ENCODE peak calls at places on chromosomes 13 and 19, in nine cellular contexts. One of them, this sample, is unnamed.

GRCh38 chr13:94548382-94549240 is 47.3 kb downstream of the TGDS start:
- DNase-seq in A549: peak
- DNase-seq in uterus: peak
- DNase-seq in right lobe of liver: peak
- DNase-seq in ovary: peak
- DNase-seq in IMR-90: peak
- DNase-seq in upper lobe of left lung: no peak
- DNase-seq in sigmoid colon: peak
- DNase-seq in heart left ventricle: peak
- DNase-seq in this sample: peak

GRCh38 chr13:35987572-35988513 is 143.3 kb downstream of the DCLK1 start:
- DNase-seq in sigmoid colon: no peak
- DNase-seq in A549: no peak
- DNase-seq in heart left ventricle: no peak
- DNase-seq in uterus: no peak
- DNase-seq in IMR-90: no peak
- DNase-seq in upper lobe of left lung: peak
- DNase-seq in right lobe of liver: no peak
- DNase-seq in ovary: no peak
- DNase-seq in this sample: no peak

GRCh38 chr19:28889941-28890645 is 322.9 kb downstream of the UQCRFS1 start:
- DNase-seq in sigmoid colon: no peak
- DNase-seq in heart left ventricle: no peak
- DNase-seq in upper lobe of left lung: no peak
- DNase-seq in A549: no peak
- DNase-seq in right lobe of liver: no peak
- DNase-seq in ovary: no peak
- DNase-seq in IMR-90: no peak
- DNase-seq in uterus: no peak
- DNase-seq in this sample: no peak

GRCh38 chr19:10464456-10464855 is 38.7 kb downstream of the KEAP1 start:
- DNase-seq in upper lobe of left lung: no peak
- DNase-seq in right lobe of liver: no peak
- DNase-seq in uterus: no peak
- DNase-seq in sigmoid colon: no peak
- DNase-seq in heart left ventricle: no peak
- DNase-seq in IMR-90: no peak
- DNase-seq in ovary: no peak
- DNase-seq in A549: no peak
- DNase-seq in this sample: no peak

GRCh38 chr13:79988573-79988972 is 352.4 kb downstream of the SPRY2 start:
- DNase-seq in IMR-90: peak
- DNase-seq in sigmoid colon: no peak
- DNase-seq in right lobe of liver: no peak
- DNase-seq in A549: no peak
- DNase-seq in ovary: no peak
- DNase-seq in upper lobe of left lung: no peak
- DNase-seq in heart left ventricle: no peak
- DNase-seq in uterus: no peak
- DNase-seq in this sample: no peak

GRCh38 chr19:17806945-17807344 is 12.0 kb downstream of the B3GNT3 start:
- DNase-seq in uterus: no peak
- DNase-seq in upper lobe of left lung: no peak
- DNase-seq in heart left ventricle: no peak
- DNase-seq in sigmoid colon: no peak
- DNase-seq in ovary: no peak
- DNase-seq in right lobe of liver: no peak
- DNase-seq in IMR-90: no peak
- DNase-seq in A549: no peak
- DNase-seq in this sample: no peak

GRCh38 chr13:111860161-111860560 is 206.8 kb upstream of the SOX1 start:
- DNase-seq in IMR-90: no peak
- DNase-seq in uterus: no peak
- DNase-seq in upper lobe of left lung: no peak
- DNase-seq in sigmoid colon: no peak
- DNase-seq in ovary: no peak
- DNase-seq in A549: no peak
- DNase-seq in right lobe of liver: no peak
- DNase-seq in heart left ventricle: no peak
- DNase-seq in this sample: no peak

GRCh38 chr13:49287995-49288394 is 40.3 kb downstream of the CDADC1 start:
- DNase-seq in ovary: no peak
- DNase-seq in upper lobe of left lung: no peak
- DNase-seq in uterus: no peak
- DNase-seq in heart left ventricle: no peak
- DNase-seq in right lobe of liver: no peak
- DNase-seq in sigmoid colon: no peak
- DNase-seq in A549: no peak
- DNase-seq in IMR-90: no peak
- DNase-seq in this sample: no peak

GRCh38 chr13:28611654-28612131 is 47.2 kb upstream of the POMP start:
- DNase-seq in right lobe of liver: no peak
- DNase-seq in sigmoid colon: no peak
- DNase-seq in uterus: no peak
- DNase-seq in A549: no peak
- DNase-seq in upper lobe of left lung: no peak
- DNase-seq in IMR-90: peak
- DNase-seq in ovary: no peak
- DNase-seq in heart left ventricle: no peak
- DNase-seq in this sample: no peak

GRCh38 chr13:106061781-106062180 is 473.7 kb downstream of the EFNB2 start:
- DNase-seq in uterus: no peak
- DNase-seq in ovary: no peak
- DNase-seq in upper lobe of left lung: no peak
- DNase-seq in A549: no peak
- DNase-seq in right lobe of liver: no peak
- DNase-seq in sigmoid colon: no peak
- DNase-seq in heart left ventricle: no peak
- DNase-seq in IMR-90: no peak
- DNase-seq in this sample: no peak

GRCh38 chr13:90545070-90545840 is 802.2 kb upstream of the MIR17HG start:
- DNase-seq in right lobe of liver: no peak
- DNase-seq in sigmoid colon: no peak
- DNase-seq in heart left ventricle: no peak
- DNase-seq in upper lobe of left lung: no peak
- DNase-seq in IMR-90: no peak
- DNase-seq in ovary: no peak
- DNase-seq in uterus: no peak
- DNase-seq in A549: no peak
- DNase-seq in this sample: no peak

DNA sequence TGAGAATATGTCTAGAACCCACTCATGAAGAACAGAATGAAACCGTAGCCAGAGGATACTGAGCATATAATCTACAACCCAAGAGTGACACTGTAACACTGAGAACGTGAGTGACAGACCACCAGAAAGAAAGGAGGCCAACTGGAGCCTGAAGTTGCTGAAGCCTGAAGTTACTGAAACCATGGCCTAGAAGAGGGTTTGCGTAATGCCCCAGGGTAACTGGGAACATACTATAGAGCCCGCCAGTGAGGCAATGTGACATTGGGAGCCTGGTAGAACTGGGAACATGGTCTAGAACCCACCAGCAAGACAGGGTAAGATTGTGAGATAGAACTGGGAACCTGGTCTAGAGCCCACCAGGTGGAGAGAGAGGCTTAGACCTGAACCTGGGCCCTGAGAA is 15.5 kb upstream of the TNFSF14 start:
- DNase-seq in sigmoid colon: no peak
- DNase-seq in IMR-90: no peak
- DNase-seq in ovary: no peak
- DNase-seq in right lobe of liver: no peak
- DNase-seq in upper lobe of left lung: no peak
- DNase-seq in heart left ventricle: no peak
- DNase-seq in uterus: no peak
- DNase-seq in A549: no peak
- DNase-seq in this sample: no peak
- TF ChIP-seq POLR2A in sigmoid colon: no peak
- TF ChIP-seq POLR2A in IMR-90: no peak
- TF ChIP-seq POLR2A in ovary: no peak
- TF ChIP-seq POLR2A in right lobe of liver: no peak
- TF ChIP-seq POLR2A in upper lobe of left lung: no peak
- TF ChIP-seq POLR2A in heart left ventricle: no peak
- TF ChIP-seq POLR2A in uterus: no peak
- TF ChIP-seq POLR2A in A549: no peak
- TF ChIP-seq POLR2A in this sample: no peak

DNA sequence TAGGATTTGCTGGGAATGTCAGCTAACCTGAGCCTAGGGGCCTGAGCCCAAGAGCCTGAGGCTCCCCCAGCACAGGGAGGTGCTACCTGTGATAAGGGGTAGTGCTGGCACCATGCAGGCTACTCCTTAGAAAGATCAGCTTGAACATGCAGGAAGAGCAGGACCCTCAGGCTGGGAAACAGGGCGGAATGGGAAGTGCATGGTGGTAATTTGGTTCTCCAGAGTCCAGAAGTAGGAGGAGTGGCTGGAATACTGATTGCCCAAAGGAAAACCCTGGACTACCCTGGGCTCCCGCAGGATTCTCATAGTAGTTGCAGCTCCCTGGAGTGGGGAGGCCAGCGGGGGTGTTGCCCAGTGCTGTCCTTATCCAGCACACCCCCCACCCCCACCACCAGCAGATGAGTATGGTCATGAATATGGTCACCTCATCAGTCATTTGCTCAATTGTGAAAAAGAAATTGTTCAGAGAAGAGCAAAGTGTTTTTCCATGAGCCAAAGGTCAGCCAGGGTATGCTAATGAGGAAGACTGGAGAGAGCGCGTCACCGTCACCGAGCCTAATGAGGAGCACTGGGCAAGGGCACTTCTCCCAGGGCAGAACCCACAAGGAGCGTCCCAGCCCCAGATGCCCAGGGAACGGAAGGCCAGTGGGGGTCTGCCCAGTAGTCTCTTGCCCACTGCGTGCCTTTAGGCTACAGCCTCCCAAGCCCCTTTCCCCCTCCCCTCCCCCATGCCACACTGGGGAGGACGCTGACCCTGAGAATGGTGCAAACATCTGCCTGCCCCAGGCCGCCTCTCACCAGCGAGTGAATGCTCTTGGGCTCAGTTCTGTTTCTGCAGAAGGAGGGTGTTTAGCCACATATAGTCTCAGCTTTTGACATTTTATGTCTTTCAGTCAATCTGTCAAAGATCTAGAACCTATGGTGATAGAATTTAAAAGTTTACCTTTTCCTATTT is 5.3 kb downstream of the SLC25A15 start:
- DNase-seq in right lobe of liver: peak
- DNase-seq in uterus: no peak
- DNase-seq in heart left ventricle: no peak
- DNase-seq in IMR-90: no peak
- DNase-seq in upper lobe of left lung: no peak
- DNase-seq in A549: no peak
- DNase-seq in sigmoid colon: no peak
- DNase-seq in ovary: no peak
- DNase-seq in this sample: no peak
- TF ChIP-seq POLR2A in right lobe of liver: no peak
- TF ChIP-seq POLR2A in uterus: no peak
- TF ChIP-seq POLR2A in heart left ventricle: no peak
- TF ChIP-seq POLR2A in IMR-90: no peak
- TF ChIP-seq POLR2A in upper lobe of left lung: no peak
- TF ChIP-seq POLR2A in A549: no peak
- TF ChIP-seq POLR2A in sigmoid colon: no peak
- TF ChIP-seq POLR2A in ovary: no peak
- TF ChIP-seq POLR2A in this sample: no peak

GRCh38 chr13:48233886-48234488 is 981 bp downstream of the ITM2B start:
- DNase-seq in sigmoid colon: peak
- DNase-seq in upper lobe of left lung: no peak
- DNase-seq in ovary: peak
- DNase-seq in heart left ventricle: no peak
- DNase-seq in IMR-90: peak
- DNase-seq in right lobe of liver: no peak
- DNase-seq in A549: no peak
- DNase-seq in uterus: no peak
- DNase-seq in this sample: no peak

GRCh38 chr13:48234652-48235099 is 1.7 kb downstream of the ITM2B start:
- DNase-seq in uterus: no peak
- DNase-seq in sigmoid colon: no peak
- DNase-seq in IMR-90: no peak
- DNase-seq in upper lobe of left lung: no peak
- DNase-seq in A549: no peak
- DNase-seq in heart left ventricle: no peak
- DNase-seq in right lobe of liver: no peak
- DNase-seq in ovary: no peak
- DNase-seq in this sample: no peak

GRCh38 chr13:48235814-48236135 is 2.8 kb downstream of the ITM2B start:
- DNase-seq in ovary: no peak
- DNase-seq in sigmoid colon: no peak
- DNase-seq in upper lobe of left lung: no peak
- DNase-seq in heart left ventricle: no peak
- DNase-seq in IMR-90: no peak
- DNase-seq in right lobe of liver: no peak
- DNase-seq in uterus: no peak
- DNase-seq in A549: no peak
- DNase-seq in this sample: no peak

GRCh38 chr13:48236528-48237353 is 3.7 kb downstream of the ITM2B start:
- DNase-seq in sigmoid colon: no peak
- DNase-seq in heart left ventricle: no peak
- DNase-seq in right lobe of liver: no peak
- DNase-seq in A549: no peak
- DNase-seq in upper lobe of left lung: no peak
- DNase-seq in uterus: no peak
- DNase-seq in ovary: no peak
- DNase-seq in IMR-90: no peak
- DNase-seq in this sample: no peak

DNA sequence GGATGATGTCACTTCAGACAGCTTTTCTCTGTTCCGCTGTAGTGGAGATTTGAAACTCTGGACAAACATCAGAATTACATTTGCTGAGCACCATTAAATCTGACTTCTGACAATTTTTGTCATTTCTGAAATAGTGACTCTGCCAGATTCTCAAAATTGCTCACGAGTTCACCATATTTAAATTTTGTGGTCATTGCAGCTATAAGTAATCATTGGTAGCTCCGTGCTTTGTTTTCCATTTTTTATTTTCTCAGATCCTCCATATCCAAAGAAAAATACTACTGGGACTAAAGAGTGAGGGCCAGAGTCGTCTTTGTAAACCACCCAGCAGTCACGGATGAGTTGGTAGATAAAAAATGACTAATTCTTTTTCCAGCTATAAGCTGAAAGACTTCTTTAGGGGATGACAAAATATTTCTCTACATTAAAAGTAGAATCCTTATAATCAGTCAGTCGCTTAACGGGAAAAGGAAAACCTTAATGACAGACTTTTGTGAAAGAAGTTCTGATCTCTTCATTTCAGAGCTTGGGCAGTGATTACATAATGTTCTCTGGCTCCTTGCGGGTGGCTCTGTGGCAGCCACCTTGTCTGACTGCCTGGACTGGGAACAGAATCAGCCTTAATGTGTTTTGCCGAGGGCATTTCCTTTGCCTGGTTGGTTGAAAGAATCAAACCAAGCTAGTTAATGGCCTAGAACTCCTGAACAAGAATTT is 2.3 kb downstream of the ITM2B start:
- DNase-seq in right lobe of liver: no peak
- DNase-seq in upper lobe of left lung: no peak
- DNase-seq in A549: no peak
- DNase-seq in uterus: no peak
- DNase-seq in IMR-90: peak
- DNase-seq in ovary: peak
- DNase-seq in heart left ventricle: peak
- DNase-seq in sigmoid colon: peak
- DNase-seq in this sample: no peak
- TF ChIP-seq POLR2A in right lobe of liver: peak
- TF ChIP-seq POLR2A in upper lobe of left lung: no peak
- TF ChIP-seq POLR2A in A549: no peak
- TF ChIP-seq POLR2A in uterus: peak
- TF ChIP-seq POLR2A in IMR-90: no peak
- TF ChIP-seq POLR2A in ovary: no peak
- TF ChIP-seq POLR2A in heart left ventricle: no peak
- TF ChIP-seq POLR2A in sigmoid colon: peak
- TF ChIP-seq POLR2A in this sample: no peak

GRCh38 chr19:3185482-3186376 is at the start of gene NCLN:
- DNase-seq in upper lobe of left lung: peak
- DNase-seq in IMR-90: peak
- DNase-seq in ovary: peak
- DNase-seq in right lobe of liver: peak
- DNase-seq in A549: peak
- DNase-seq in heart left ventricle: peak
- DNase-seq in sigmoid colon: peak
- DNase-seq in uterus: peak
- DNase-seq in this sample: peak
- TF ChIP-seq POLR2A in upper lobe of left lung: no peak
- TF ChIP-seq POLR2A in IMR-90: no peak
- TF ChIP-seq POLR2A in ovary: peak
- TF ChIP-seq POLR2A in right lobe of liver: peak
- TF ChIP-seq POLR2A in A549: peak
- TF ChIP-seq POLR2A in heart left ventricle: no peak
- TF ChIP-seq POLR2A in sigmoid colon: no peak
- TF ChIP-seq POLR2A in uterus: no peak
- TF ChIP-seq POLR2A in this sample: peak